ENCODE peak calls at places on chromosomes 13 and 19, in six cellular contexts. U is lung, Q is body of pancreas, I is heart left ventricle, T is breast epithelium, S is PC-9. M is an unnamed sample. For H3K36me3 and H3K4me1, the result is how much of the 10 kb centered on the place peaks cover.

GRCh38 chr13:24381539-24382265 is 72.3 kb downstream of the C1QTNF9 start:
- DNase-seq in I (no peak), U (no peak), Q (no peak), S (no peak), T (no peak), M (no peak)

GRCh38 chr13:98466634-98467236 is 110.2 kb downstream of the STK24 start:
- DNase-seq in I (no peak), S (peak), Q (peak), T (no peak), U (no peak), M (peak)

GRCh38 chr19:2993579-2993978 is 16.2 kb downstream of the TLE6 start:
- DNase-seq in U (no peak), T (no peak), I (no peak), Q (no peak), S (no peak), M (no peak)

GRCh38 chr13:59360108-59360507 is 803.6 kb downstream of the DIAPH3 start:
- DNase-seq in T (no peak), S (no peak), I (no peak), Q (no peak), U (no peak), M (peak)

GRCh38 chr13:90768116-90768515 is 579.4 kb upstream of the MIR17HG start:
- DNase-seq in Q (no peak), I (no peak), U (no peak), S (no peak), T (no peak), M (no peak)

GRCh38 chr13:22717036-22717435 is 463.7 kb upstream of the SGCG start:
- DNase-seq in I (no peak), T (no peak), U (no peak), Q (no peak), S (no peak), M (no peak)

GRCh38 chr13:42985312-42986175 is 6.5 kb downstream of the EPSTI1 start:
- DNase-seq in S (no peak), I (no peak), T (no peak), Q (no peak), U (no peak), M (no peak)

GRCh38 chr13:51479199-51479523 is 26.3 kb upstream of the INTS6 start:
- DNase-seq in I (no peak), Q (no peak), S (no peak), T (no peak), U (no peak), M (no peak)

GRCh38 chr19:44869728-44870470 is 21.2 kb upstream of the TOMM40 start:
- DNase-seq in Q (no peak), U (no peak), S (no peak), I (peak), T (no peak), M (peak)

GRCh38 chr13:102580552-102581169 is 16.1 kb upstream of the TPP2 start:
- DNase-seq in U (no peak), Q (peak), I (no peak), S (peak), T (no peak), M (peak)

GRCh38 chr19:55652311-55653078 is 2.3 kb upstream of the U2AF2 start:
- DNase-seq in I (no peak), U (no peak), S (peak), T (no peak), Q (no peak), M (peak)

GRCh38 chr19:11324079-11324661 is 15.3 kb downstream of the RAB3D start:
- DNase-seq in I (peak), T (peak), U (peak), S (peak), Q (peak), M (peak)

GRCh38 chr13:99658266-99658991 is 157.2 kb downstream of the TM9SF2 start:
- DNase-seq in T (peak), Q (no peak), S (no peak), I (peak), U (peak), M (no peak)

GRCh38 chr19:51006406-51006805 is 5.0 kb upstream of the KLK8 start:
- DNase-seq in S (peak), U (no peak), Q (no peak), T (no peak), I (no peak), M (no peak)

GRCh38 chr19:52142001-52142595 is 2.4 kb upstream of the ZNF616 start:
- DNase-seq in U (no peak), Q (no peak), T (no peak), S (peak), I (no peak), M (no peak)

GRCh38 chr13:107209811-107210210 is 641.9 kb upstream of the ARGLU1 start:
- DNase-seq in S (no peak), I (no peak), Q (no peak), T (no peak), U (no peak), M (no peak)

GRCh38 chr13:113369881-113370280 is 6.0 kb upstream of the GRTP1 start:
- DNase-seq in Q (no peak), S (no peak), I (no peak), U (no peak), T (no peak), M (no peak)

GRCh38 chr19:45385392-45386221 is 15.2 kb upstream of the ERCC2 start:
- DNase-seq in U (no peak), I (no peak), S (no peak), Q (no peak), T (no peak), M (no peak)

GRCh38 chr13:49603318-49603717 is 18.0 kb upstream of the RCBTB1 start:
- DNase-seq in S (no peak), Q (no peak), I (no peak), T (no peak), U (no peak), M (no peak)

GRCh38 chr13:49679244-49679643 is 12.0 kb downstream of the EBPL start:
- DNase-seq in U (no peak), I (no peak), Q (no peak), S (no peak), T (no peak), M (no peak)

GRCh38 chr19:51688665-51689571 is 4.2 kb upstream of the SPACA6 start:
- DNase-seq in U (peak), I (peak), Q (peak), S (peak), T (peak), M (peak)

GRCh38 chr19:4639531-4640246 is 373 bp downstream of the TNFAIP8L1 start:
- DNase-seq in T (no peak), I (no peak), U (no peak), Q (peak), S (no peak), M (peak)

GRCh38 chr13:46595136-46595917 is 42.4 kb downstream of the LRCH1 start:
- DNase-seq in S (peak), Q (no peak), U (no peak), T (no peak), I (no peak), M (no peak)

GRCh38 chr13:23715762-23716235 is 145.6 kb downstream of the TNFRSF19 start:
- DNase-seq in Q (no peak), S (no peak), I (no peak), T (no peak), U (no peak), M (no peak)

GRCh38 chr13:113298001-113298945 is 1.2 kb downstream of the LAMP1 start:
- DNase-seq in U (no peak), T (no peak), S (no peak), Q (no peak), I (no peak), M (no peak)

GRCh38 chr13:48635478-48635877 is 18.3 kb upstream of the CYSLTR2 start:
- DNase-seq in I (no peak), T (no peak), S (no peak), Q (no peak), U (no peak), M (no peak)

GRCh38 chr13:30928971-30929370 is 3.5 kb upstream of the TEX26 start:
- DNase-seq in T (no peak), I (no peak), U (no peak), Q (no peak), S (no peak), M (no peak)

DNA sequence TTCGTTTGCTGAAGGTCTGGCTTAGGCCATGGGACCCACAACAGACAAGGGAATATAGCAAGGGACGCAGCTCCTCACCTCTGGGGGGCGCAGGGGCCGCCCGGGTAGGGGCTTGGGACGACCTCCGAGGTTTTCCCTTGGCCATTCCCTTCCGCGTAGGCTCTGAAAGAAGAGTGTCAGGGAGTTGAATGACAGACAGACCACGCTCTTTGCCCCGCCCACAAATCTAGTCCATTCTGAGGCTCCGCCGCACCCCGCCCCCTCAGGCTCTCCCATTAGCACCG is 11.4 kb upstream of the ZNF414 start:
- DNase-seq in S (no peak), U (no peak), I (no peak), T (no peak), Q (no peak), M (no peak)
- H3K4me3 ChIP-seq in S (peak), U (no peak), I (peak), T (peak), Q (no peak), M (peak)

GRCh38 chr19:49102303-49102702 is 11.9 kb upstream of the LIN7B start:
- DNase-seq in U (no peak), T (no peak), Q (no peak), S (peak), I (no peak), M (no peak)
- H3K36me3 ChIP-seq in U (half or more), T (under half), Q (under half), S (half or more), I (half or more), M (half or more)

DNA sequence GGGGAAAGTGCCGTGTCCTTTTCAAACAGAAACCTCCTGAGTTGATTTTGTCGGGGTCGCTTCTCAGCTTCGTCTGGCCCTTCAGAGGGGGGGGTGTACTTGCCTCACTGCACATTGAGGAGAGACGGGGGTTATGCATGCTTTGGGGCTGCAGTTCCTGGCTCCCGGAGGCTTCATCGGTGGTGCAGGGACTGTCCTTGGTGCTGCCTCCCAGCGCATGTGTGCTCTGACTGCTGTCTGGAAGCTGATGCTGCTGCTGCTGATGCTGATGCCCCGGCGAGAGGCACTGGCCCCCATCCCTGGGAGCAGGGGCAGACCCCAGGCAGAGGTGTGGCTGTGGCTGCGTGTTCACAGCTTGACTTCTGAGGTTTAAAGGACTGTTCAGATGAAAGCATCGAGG is 91.0 kb downstream of the ARHGEF7 start:
- DNase-seq in S (no peak), T (no peak), I (no peak), Q (no peak), U (no peak), M (no peak)
- H3K4me1 ChIP-seq in S (under half), T (under half), I (half or more), Q (under half), U (under half), M (under half)

GRCh38 chr13:69903081-69903480 is 204.5 kb upstream of the ATXN8OS start:
- DNase-seq in T (no peak), S (no peak), Q (no peak), I (no peak), U (no peak), M (no peak)

GRCh38 chr13:69904784-69905183 is 202.8 kb upstream of the ATXN8OS start:
- DNase-seq in Q (no peak), T (no peak), U (no peak), S (no peak), I (no peak), M (no peak)
- H3K4me3 ChIP-seq in Q (no peak), T (no peak), U (no peak), S (no peak), I (no peak), M (no peak)

DNA sequence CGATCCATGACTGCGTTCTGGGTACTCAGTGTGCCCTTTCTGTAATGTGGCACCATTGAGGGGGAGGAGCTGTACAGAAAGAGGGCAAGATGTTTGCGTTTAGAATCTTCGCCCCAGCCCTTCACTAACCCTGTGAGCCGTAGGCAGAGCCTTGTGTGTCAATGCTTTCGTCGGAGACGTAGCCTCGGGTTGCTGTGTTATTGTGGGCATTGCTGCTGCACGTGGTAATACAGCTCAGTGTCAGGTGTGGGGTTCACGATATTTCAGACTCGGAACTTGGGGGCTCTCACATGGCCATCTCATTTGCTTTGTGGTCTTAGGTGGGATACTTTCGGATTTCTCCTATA is 6.1 kb downstream of the RPS9 start:
- DNase-seq in I (no peak), T (no peak), Q (no peak), U (no peak), S (no peak), M (no peak)
- H3K36me3 ChIP-seq in I (half or more), T (under half), Q (under half), U (under half), S (half or more), M (under half)

DNA sequence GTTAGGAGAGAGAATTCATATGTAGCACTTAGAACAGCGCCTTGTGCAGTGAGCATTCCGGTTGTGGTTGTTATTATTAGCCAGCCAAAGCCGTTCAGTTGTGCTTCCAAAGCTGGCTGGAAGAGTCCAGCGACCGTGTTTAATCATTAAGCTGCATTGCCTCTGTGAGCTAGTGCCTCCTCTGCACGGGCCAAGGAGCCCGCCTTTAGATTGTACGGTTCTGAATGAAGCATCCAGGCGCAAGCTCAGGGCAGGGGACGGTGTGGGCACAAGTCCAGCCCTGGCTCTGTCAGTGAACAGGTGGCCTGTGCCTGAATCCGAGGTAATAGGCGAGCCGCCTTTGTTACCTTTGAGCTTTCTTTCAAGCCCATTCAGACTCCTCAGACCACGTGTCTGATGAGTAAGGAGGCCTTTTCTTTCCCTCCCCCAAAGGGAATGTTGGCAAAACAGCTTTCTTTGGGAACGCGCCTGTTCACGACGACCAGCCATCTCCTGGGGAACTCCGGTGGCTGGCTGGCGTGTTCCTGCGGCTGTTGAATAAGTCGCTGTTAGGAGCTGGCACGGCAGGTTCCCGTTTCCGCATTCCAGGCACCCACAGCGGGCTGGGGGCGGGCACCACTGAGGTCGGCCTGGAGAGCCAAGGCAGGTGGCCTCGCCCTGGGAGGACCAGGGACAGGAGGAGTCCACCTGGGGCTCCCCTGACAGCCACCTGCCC is 25.1 kb downstream of the SIPA1L3 start:
- DNase-seq in I (peak), T (peak), S (peak), U (peak), Q (peak), M (no peak)
- H3K4me1 ChIP-seq in I (under half), T (under half), S (half or more), U (under half), Q (half or more), M (under half)

DNA sequence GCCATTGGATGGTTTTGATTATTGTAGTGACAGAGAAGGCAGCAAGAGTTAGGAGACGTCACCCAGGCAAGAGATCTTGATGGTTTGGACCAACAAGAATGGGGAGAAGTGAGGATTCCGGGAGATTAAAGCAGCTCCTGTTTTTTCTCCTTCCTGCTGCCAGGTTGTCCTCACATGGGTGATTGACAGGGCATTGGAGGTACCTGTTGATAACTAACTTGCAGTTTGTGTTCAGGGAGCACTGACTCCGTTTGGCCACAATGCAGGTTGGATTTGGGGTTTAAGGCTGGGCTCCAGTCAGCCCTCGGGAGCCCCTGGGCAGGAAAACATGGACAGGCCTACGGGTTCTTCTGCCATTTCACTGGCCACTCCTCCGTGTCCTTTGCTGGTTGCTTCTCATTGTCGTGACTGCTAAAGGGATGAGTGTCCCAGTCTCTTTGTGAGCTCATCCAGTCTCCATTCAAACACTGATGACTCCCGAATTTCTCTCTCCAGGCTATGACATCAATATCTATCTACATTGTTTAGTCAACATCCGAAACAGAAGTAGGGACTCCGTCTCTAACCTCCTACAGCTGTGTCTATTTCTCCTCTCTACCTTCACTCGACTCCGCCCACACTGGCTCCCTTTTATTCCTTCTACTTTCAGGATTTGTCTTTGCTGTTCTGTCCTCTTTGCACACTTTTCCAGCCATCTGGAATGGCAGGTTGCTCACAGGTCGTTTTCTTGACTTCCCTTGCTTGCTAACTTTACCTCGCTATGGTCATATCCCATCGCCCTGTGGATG is 1.3 kb upstream of the PTOV1 start:
- DNase-seq in S (no peak), U (no peak), T (no peak), Q (no peak), I (no peak), M (no peak)
- H3K4me3 ChIP-seq in S (peak), U (no peak), T (peak), Q (no peak), I (peak), M (peak)

GRCh38 chr19:6233827-6234511 is 45.8 kb downstream of the MLLT1 start:
- DNase-seq in I (peak), Q (no peak), S (no peak), U (peak), T (no peak), M (peak)

GRCh38 chr19:6234527-6234926 is 45.2 kb downstream of the MLLT1 start:
- DNase-seq in U (no peak), S (no peak), I (no peak), T (no peak), Q (no peak), M (no peak)

GRCh38 chr19:6236310-6237291 is 43.2 kb downstream of the MLLT1 start:
- DNase-seq in T (peak), S (peak), I (no peak), U (peak), Q (peak), M (peak)

GRCh38 chr19:6233051-6233826 is 46.5 kb downstream of the MLLT1 start:
- DNase-seq in I (peak), T (peak), U (peak), Q (peak), S (no peak), M (peak)

GRCh38 chr19:6235031-6235951 is 44.5 kb downstream of the MLLT1 start:
- DNase-seq in T (no peak), S (no peak), U (no peak), I (no peak), Q (no peak), M (no peak)
- H3K36me3 ChIP-seq in T (under half), S (under half), U (under half), I (under half), Q (under half), M (under half)

DNA sequence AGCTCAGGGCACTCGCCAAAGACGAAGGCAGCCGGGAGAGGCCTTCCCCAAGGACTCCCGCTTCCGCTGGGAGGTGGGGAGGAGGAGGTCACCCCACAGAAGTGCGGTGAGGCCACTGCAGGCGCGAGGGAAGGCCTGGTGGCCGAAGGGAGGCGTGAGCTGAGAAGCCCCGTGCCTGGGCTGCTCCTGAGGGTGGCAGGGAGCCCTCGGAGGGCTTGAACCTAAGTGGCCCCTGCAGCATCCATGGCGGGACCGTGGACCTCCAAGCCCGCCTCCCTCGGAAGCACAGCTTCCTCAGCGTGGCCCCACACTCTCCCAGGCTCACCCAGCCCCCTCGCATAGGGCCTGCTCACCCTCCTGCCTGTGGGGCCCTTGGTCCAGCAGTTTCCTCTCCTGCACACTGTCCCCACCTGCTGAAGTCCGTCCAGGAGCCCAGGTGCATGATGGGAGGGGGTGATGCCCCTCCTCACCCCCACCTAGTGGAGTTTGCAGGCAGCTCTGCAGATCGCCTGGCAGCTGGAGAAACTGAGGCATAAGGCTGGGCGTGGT is 25.9 kb downstream of the EFNA2 start:
- DNase-seq in T (no peak), I (no peak), S (no peak), U (no peak), Q (no peak), M (no peak)
- H3K4me1 ChIP-seq in T (under half), I (under half), S (under half), U (under half), Q (under half), M (under half)